ENCODE peak calls at places on chromosomes 6 and 20, in five cellular contexts. X is GM06990, L is testis, V is GM12878, Z is cardiac muscle cell. T is an unnamed sample. For H3K36me3, the result is how much of the 10 kb centered on the place peaks cover.

GRCh38 chr6:88867841-88868558 is 95.4 kb downstream of the RNGTT start:
- DNase-seq in X (no peak), L (no peak), V (no peak), Z (no peak), T (no peak)

GRCh38 chr6:35359744-35360348 is 17.5 kb downstream of the PPARD start:
- DNase-seq in X (no peak), L (peak), V (no peak), Z (peak), T (no peak)

GRCh38 chr6:92779758-92780157 is 639.6 kb downstream of the EPHA7 start:
- DNase-seq in X (no peak), L (no peak), V (no peak), Z (peak), T (peak)

GRCh38 chr6:138972226-138972665 is 15.8 kb downstream of the REPS1 start:
- DNase-seq in X (no peak), L (no peak), V (no peak), Z (no peak), T (no peak)

GRCh38 chr6:7726416-7727149 is 684 bp downstream of the BMP6 start:
- DNase-seq in X (peak), L (no peak), V (no peak), Z (peak), T (no peak)

GRCh38 chr6:142846459-142846831 is 98.5 kb downstream of the HIVEP2 start:
- DNase-seq in X (no peak), L (no peak), V (no peak), Z (peak), T (no peak)

GRCh38 chr6:7615611-7616383 is 25.8 kb downstream of the SNRNP48 start:
- DNase-seq in X (peak), L (peak), V (no peak), Z (peak), T (no peak)

GRCh38 chr6:14552891-14553290 is 435.3 kb downstream of the CD83 start:
- DNase-seq in X (no peak), L (no peak), V (no peak), Z (no peak), T (no peak)

GRCh38 chr6:139983555-139984276 is 609.3 kb upstream of the CITED2 start:
- DNase-seq in X (no peak), L (no peak), V (no peak), Z (peak), T (no peak)

GRCh38 chr6:38264605-38265004 is 375.1 kb downstream of the BTBD9 start:
- DNase-seq in X (peak), L (no peak), V (no peak), Z (no peak), T (no peak)

GRCh38 chr6:149428606-149429005 is 28.5 kb downstream of the SUMO4 start:
- DNase-seq in X (no peak), L (no peak), V (no peak), Z (no peak), T (no peak)

GRCh38 chr20:61572789-61573188 is 320.7 kb downstream of the CDH4 start:
- DNase-seq in X (no peak), L (no peak), V (no peak), Z (no peak), T (no peak)

GRCh38 chr6:154500769-154501171 is 9.7 kb downstream of the CNKSR3 start:
- DNase-seq in X (no peak), L (no peak), V (no peak), Z (peak), T (peak)
- TF ChIP-seq CTCF in X (peak), L (peak), V (no peak), Z (peak), T (peak)

GRCh38 chr20:35021831-35022230 is 66.2 kb downstream of the MYH7B start:
- DNase-seq in X (no peak), L (no peak), V (no peak), Z (no peak), T (no peak)

GRCh38 chr20:35021063-35021462 is 65.4 kb downstream of the MYH7B start:
- DNase-seq in X (no peak), L (no peak), V (no peak), Z (peak), T (no peak)

GRCh38 chr20:35018578-35019371 is 63.1 kb downstream of the MYH7B start:
- DNase-seq in X (no peak), L (no peak), V (no peak), Z (peak), T (no peak)

GRCh38 chr20:35017099-35017835 is 61.6 kb downstream of the MYH7B start:
- DNase-seq in X (no peak), L (no peak), V (no peak), Z (no peak), T (no peak)

GRCh38 chr20:35020108-35021031 is 64.7 kb downstream of the MYH7B start:
- DNase-seq in X (no peak), L (peak), V (no peak), Z (peak), T (no peak)
- H3K36me3 ChIP-seq in X (under half), L (under half), V (under half), Z (under half), T (under half)

DNA sequence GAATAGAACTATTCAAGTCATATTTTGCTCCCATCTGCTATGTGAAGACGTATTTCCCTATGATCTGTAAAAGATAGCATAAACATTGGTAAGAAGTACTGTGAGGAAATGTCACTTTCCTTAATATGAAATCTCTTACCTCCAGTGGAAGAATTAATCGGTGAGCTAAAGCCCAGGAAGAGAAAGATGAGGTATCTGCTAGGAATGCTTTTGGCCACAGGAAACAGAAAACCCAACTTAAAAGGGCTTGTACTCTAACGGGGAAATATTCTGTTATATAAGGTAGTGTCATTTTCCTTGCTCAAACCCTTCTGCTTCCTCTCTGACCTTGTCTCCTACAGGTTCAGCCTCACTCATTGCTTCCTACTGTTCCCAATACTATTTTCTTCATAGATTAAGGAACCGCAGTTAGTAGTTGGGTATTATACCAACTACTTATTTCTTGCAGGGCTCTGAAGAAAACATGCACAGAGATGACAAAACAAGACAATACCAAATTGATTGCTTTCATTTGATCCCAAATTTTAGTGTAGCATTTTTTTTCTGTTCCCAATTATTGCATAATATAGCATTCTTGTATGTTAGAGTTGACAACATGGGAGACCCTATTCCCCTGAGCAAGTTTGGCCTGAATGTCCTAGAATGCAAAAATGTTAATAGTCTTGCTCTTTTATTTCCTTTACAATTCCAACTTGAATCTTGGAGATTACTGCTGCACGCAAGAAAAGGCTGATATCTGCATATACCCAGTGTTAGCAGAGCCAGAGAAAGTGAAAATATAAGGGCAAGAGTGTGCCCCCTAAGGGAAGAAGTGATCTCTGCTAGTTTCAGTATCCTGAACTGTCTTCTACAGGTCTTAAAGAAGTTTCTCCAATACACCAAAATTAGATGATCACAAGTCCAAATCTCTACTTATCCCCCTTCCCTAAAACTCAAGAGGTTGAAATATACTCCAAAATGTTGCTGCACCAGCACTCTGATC is 65.3 kb downstream of the AFG1L start:
- DNase-seq in X (no peak), L (no peak), V (no peak), Z (peak), T (peak)
- TF ChIP-seq CTCF in X (peak), L (no peak), V (peak), Z (peak), T (no peak)

GRCh38 chr6:126383203-126383602 is 43.3 kb downstream of the CENPW start:
- DNase-seq in X (no peak), L (no peak), V (no peak), Z (no peak), T (no peak)
- H3K36me3 ChIP-seq in X (under half), L (under half), V (under half), Z (under half), T (under half)

DNA sequence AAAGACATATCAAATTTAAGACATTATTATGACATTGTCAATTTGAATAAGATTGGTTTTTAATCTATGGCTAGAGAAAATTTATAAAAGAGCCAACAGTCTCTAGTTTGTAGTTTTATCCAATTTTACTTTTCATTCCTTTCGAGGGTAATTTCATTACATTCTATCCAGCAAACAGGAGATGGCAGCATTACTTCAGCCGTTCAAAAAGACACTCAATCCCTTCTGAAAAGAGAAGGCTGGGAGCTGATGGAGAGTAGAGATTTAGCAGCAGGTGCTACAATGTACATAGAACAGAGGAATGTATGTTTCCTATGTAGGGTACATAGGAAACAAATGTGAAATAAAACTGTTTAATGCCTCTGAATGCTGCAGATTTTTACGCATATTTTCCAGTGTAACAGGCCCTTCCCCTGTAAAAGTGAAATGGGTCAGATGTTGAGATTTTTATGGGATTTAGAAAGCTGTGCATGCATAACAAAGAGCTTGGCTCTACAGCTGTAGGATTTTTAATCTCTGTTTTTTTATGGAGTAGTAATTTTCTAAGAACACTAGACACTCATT is 15.9 kb downstream of the RPS12 start:
- DNase-seq in X (no peak), L (no peak), V (no peak), Z (peak), T (no peak)
- TF ChIP-seq CTCF in X (peak), L (peak), V (peak), Z (peak), T (no peak)

GRCh38 chr6:33783781-33784520 is 5.0 kb downstream of the LEMD2 start:
- DNase-seq in X (no peak), L (no peak), V (no peak), Z (no peak), T (peak)

GRCh38 chr6:33779305-33779704 is 9.6 kb downstream of the LEMD2 start:
- DNase-seq in X (no peak), L (no peak), V (no peak), Z (no peak), T (no peak)

GRCh38 chr6:33782561-33782960 is 6.4 kb downstream of the LEMD2 start:
- DNase-seq in X (no peak), L (no peak), V (no peak), Z (no peak), T (no peak)

GRCh38 chr6:33779895-33780294 is 9.0 kb downstream of the LEMD2 start:
- DNase-seq in X (no peak), L (no peak), V (no peak), Z (no peak), T (no peak)

DNA sequence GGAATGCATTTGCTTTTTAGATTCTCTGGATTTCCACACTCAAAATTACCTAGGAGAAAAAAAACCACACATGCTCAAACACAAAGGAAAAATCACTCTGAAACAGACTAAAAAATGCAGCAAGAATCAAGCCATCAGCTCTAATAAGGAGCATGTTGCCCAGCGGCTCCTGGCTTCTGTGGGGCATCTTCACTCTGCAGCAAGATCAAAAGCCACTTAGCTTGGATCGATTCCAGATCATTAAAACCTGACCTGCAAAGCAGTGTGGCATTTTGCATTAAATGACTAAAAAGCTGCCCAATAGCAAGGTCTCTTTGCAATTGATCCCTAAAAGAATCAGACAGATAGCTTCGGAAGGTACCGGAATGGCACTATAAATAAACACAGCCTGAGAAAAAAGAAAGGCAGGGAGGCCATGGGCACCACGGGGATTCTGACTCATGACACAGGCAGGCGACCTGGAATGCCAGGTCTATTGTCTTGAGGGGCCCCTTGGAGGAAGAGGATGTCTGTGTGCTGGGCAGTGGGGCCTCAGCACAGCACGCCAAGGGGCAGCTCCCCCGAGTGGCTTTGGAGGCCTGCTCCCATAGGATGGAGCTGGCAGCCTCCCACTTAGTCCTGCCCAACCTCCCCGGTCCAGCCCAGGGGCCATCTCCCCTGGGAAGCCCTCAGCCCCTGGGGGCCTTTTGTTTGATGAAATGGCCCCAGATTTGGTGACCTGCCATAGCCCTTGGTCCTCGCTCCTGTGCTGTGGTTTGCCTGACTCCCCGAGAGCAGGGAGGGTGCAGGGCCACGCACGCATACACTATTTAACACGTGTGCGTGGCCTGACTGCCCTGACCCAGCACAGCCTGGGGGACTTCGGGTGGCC is 7.6 kb downstream of the LEMD2 start:
- DNase-seq in X (no peak), L (no peak), V (no peak), Z (peak), T (no peak)
- H3K36me3 ChIP-seq in X (under half), L (under half), V (under half), Z (half or more), T (under half)

GRCh38 chr20:23151008-23151703 is 65.0 kb upstream of the CD93 start:
- DNase-seq in X (no peak), L (no peak), V (no peak), Z (no peak), T (no peak)

GRCh38 chr20:23150304-23151007 is 64.3 kb upstream of the CD93 start:
- DNase-seq in X (no peak), L (no peak), V (no peak), Z (no peak), T (no peak)

GRCh38 chr20:23152308-23152892 is 66.3 kb upstream of the CD93 start:
- DNase-seq in X (no peak), L (peak), V (no peak), Z (peak), T (no peak)

GRCh38 chr20:23152902-23153301 is 66.8 kb upstream of the CD93 start:
- DNase-seq in X (no peak), L (no peak), V (no peak), Z (no peak), T (no peak)

GRCh38 chr20:23151885-23152284 is 65.8 kb upstream of the CD93 start:
- DNase-seq in X (no peak), L (no peak), V (no peak), Z (no peak), T (no peak)
- TF ChIP-seq CTCF in X (no peak), L (no peak), V (no peak), Z (no peak), T (no peak)

T was measured in mucosa of descending colon.